ENCODE peak calls at places on chromosomes 6 and 20, in nine cellular contexts. Q is activated CD4-positive, CD25-positive, alpha-beta regulatory T cell treated with anti-CD3 and anti-CD28 coated beads, Interleukin-2, amount 50 U/mL, for 16 hours; Y is SJSA1; V is RWPE1; F is tibial artery; S is cardiac muscle cell; I is BJ; W is iPS-NIHi11; N is CD8-positive, alpha-beta memory T cell. P is an unnamed sample.

GRCh38 chr6:158468666-158469065 is 91.2 kb upstream of the TMEM181 start:
- DNase-seq in Q (no peak), N (no peak), V (no peak), Y (no peak), S (no peak), W (no peak), F (no peak), I (no peak), P (no peak)

GRCh38 chr20:56924976-56925695 is 296.0 kb downstream of the TFAP2C start:
- DNase-seq in I (no peak), V (no peak), S (peak), Q (no peak), Y (no peak), F (no peak), W (peak), N (no peak), P (no peak)

GRCh38 chr20:47727170-47727880 is 58.0 kb downstream of the SULF2 start:
- DNase-seq in S (no peak), F (peak), V (no peak), W (no peak), I (no peak), Y (no peak), Q (peak), N (peak), P (no peak)

GRCh38 chr6:4941782-4942672 is 61.8 kb downstream of the RPP40 start:
- DNase-seq in N (peak), Y (peak), S (no peak), W (no peak), V (peak), F (no peak), Q (peak), I (peak), P (peak)

GRCh38 chr6:63460971-63461370 is 111.3 kb upstream of the LOC128125822 start:
- DNase-seq in S (no peak), F (no peak), Y (no peak), I (no peak), Q (no peak), N (no peak), V (no peak), W (no peak), P (no peak)

GRCh38 chr6:104396077-104396476 is 463.6 kb downstream of the HACE1 start:
- DNase-seq in Y (no peak), V (no peak), N (no peak), W (no peak), F (no peak), S (no peak), Q (no peak), I (no peak), P (no peak)

GRCh38 chr20:440636-441035 is 21.7 kb downstream of the TBC1D20 start:
- DNase-seq in V (no peak), Q (no peak), Y (no peak), F (no peak), I (no peak), W (no peak), S (no peak), N (no peak), P (no peak)

GRCh38 chr6:148892247-148892646 is 145.4 kb downstream of the UST start:
- DNase-seq in Y (no peak), I (no peak), F (no peak), V (no peak), N (no peak), W (no peak), S (no peak), Q (no peak), P (no peak)

GRCh38 chr20:37627060-37627766 is 66.6 kb upstream of the CTNNBL1 start:
- DNase-seq in S (peak), Q (no peak), V (peak), N (no peak), Y (peak), F (no peak), W (peak), I (no peak), P (peak)

GRCh38 chr20:23641936-23642751 is 4.4 kb upstream of the CST3 start:
- DNase-seq in W (no peak), Y (no peak), I (peak), S (no peak), F (peak), Q (no peak), N (no peak), V (peak), P (no peak)

GRCh38 chr6:131770776-131771175 is 37.0 kb upstream of the ENPP1 start:
- DNase-seq in N (no peak), I (no peak), Q (no peak), S (no peak), Y (no peak), F (no peak), W (no peak), V (no peak), P (no peak)

GRCh38 chr20:41329435-41330342 is 10.9 kb upstream of the LPIN3 start:
- DNase-seq in Q (no peak), Y (peak), S (no peak), F (peak), V (peak), W (no peak), N (peak), I (peak), P (peak)

GRCh38 chr6:122620902-122621301 is 10.7 kb downstream of the PKIB start:
- DNase-seq in S (no peak), V (peak), N (no peak), W (no peak), I (no peak), F (no peak), Y (no peak), Q (no peak), P (no peak)

GRCh38 chr6:113674075-113674474 is 183.1 kb upstream of the MARCKS start:
- DNase-seq in N (no peak), Y (no peak), W (no peak), S (no peak), V (no peak), Q (no peak), F (no peak), I (no peak), P (no peak)

GRCh38 chr20:38875170-38875993 is 50.8 kb upstream of the FAM83D start:
- DNase-seq in Q (peak), V (no peak), I (no peak), Y (no peak), W (no peak), S (no peak), N (peak), F (no peak), P (no peak)

GRCh38 chr20:50252715-50253500 is 62.3 kb downstream of the CEBPB start:
- DNase-seq in Q (no peak), V (no peak), S (no peak), N (no peak), I (no peak), Y (no peak), W (no peak), F (no peak), P (no peak)

GRCh38 chr6:18154507-18155272 is at the start of gene TPMT:
- DNase-seq in S (no peak), Q (no peak), Y (peak), V (no peak), W (no peak), F (peak), I (no peak), N (no peak), P (no peak)